ENCODE peak calls at places on chromosomes 11 and 22, in eight cellular contexts. L, N, U, Q, I, B, F and P are unnamed samples. For H3K9me3, the result is how much of the 10 kb centered on the place peaks cover.

GRCh38 chr11:64787526-64788320 is 9.4 kb upstream of the SF1 start:
- DNase-seq in N (peak), L (peak), U (no peak), Q (no peak), F (peak), B (peak), I (peak), P (peak)

GRCh38 chr11:66476841-66477251 is 3.4 kb upstream of the DPP3 start:
- DNase-seq in I (no peak), N (no peak), L (no peak), U (no peak), F (peak), Q (no peak), B (no peak), P (no peak)

GRCh38 chr22:37566903-37567798 is 6.9 kb downstream of the CDC42EP1 start:
- DNase-seq in I (peak), F (peak), N (peak), L (peak), Q (peak), U (peak), B (peak), P (peak)

GRCh38 chr11:38819986-38820385 is 2221.9 kb upstream of the RAG2 start:
- DNase-seq in B (no peak), L (no peak), N (no peak), I (no peak), Q (no peak), U (no peak), F (no peak), P (no peak)

GRCh38 chr11:113533425-113533698 is 58.2 kb upstream of the DRD2 start:
- DNase-seq in B (no peak), N (no peak), I (no peak), Q (no peak), U (no peak), F (no peak), L (no peak), P (no peak)

GRCh38 chr11:113577356-113578163 is 102.4 kb upstream of the DRD2 start:
- DNase-seq in B (no peak), Q (no peak), I (no peak), F (peak), U (no peak), N (no peak), L (no peak), P (no peak)

GRCh38 chr11:133719532-133720235 is 125.6 kb downstream of the SPATA19 start:
- DNase-seq in B (no peak), Q (no peak), N (no peak), I (no peak), U (no peak), F (no peak), L (no peak), P (no peak)

GRCh38 chr11:43736502-43737193 is 56.1 kb downstream of the HSD17B12 start:
- DNase-seq in F (no peak), I (no peak), Q (no peak), N (no peak), L (no peak), U (no peak), B (no peak), P (no peak)

GRCh38 chr11:31022080-31022479 is 347.5 kb downstream of the DCDC1 start:
- DNase-seq in F (no peak), I (no peak), B (no peak), N (no peak), Q (no peak), U (no peak), L (no peak), P (no peak)

GRCh38 chr22:41479671-41480396 is 10.9 kb downstream of the ACO2 start:
- DNase-seq in U (no peak), N (no peak), F (no peak), B (no peak), L (no peak), I (no peak), Q (no peak), P (no peak)

GRCh38 chr22:47676685-47677084 is 914.2 kb downstream of the TBC1D22A start:
- DNase-seq in L (no peak), B (no peak), F (no peak), U (no peak), N (no peak), Q (no peak), I (peak), P (no peak)
- H3K9me3 ChIP-seq in L (under half), B (under half), F (under half), U (under half), N (under half), Q (under half), I (under half), P (under half)

DNA sequence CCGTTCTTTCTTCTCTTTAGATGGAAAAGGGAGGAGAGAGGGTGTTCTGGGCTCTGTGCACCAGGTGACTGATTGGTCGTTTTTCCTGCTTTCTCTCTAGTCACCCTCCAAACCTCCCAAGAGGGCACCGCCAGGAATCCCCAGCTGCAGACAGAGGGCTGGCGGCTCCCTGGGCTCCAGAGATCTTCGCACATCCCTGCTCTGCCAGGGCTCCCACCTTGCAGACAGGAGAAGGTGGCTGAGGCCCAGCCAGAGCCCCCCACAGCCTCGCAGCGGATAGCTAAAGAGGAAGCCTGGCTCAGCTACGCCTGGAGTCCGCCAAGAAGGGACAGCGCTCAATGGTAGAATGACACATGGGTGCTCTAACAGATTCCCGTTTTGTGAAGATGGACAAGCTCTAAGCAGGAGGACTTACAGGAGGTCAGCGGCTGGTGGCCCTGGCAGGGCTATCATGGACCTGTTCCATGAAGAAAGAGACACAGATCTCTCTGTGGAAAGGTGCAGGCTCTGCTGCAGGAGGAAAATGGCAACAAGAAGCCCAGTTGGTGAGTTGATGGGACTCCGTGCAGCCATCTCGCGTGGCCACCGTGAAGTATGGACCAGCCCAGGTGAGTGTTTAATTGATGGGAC is 976.9 kb downstream of the BRD1 start:
- DNase-seq in Q (no peak), U (no peak), B (no peak), N (no peak), I (no peak), L (no peak), F (peak), P (no peak)
- H3K9me3 ChIP-seq in Q (under half), U (under half), B (under half), N (under half), I (under half), L (under half), F (under half), P (under half)

GRCh38 chr11:2645779-2646118 is 54.0 kb downstream of the KCNQ1OT1 start:
- DNase-seq in B (no peak), Q (no peak), I (no peak), N (no peak), F (no peak), L (no peak), U (no peak), P (no peak)

GRCh38 chr11:2649400-2649799 is 50.4 kb downstream of the KCNQ1OT1 start:
- DNase-seq in I (no peak), N (no peak), B (no peak), Q (no peak), F (no peak), U (no peak), L (no peak), P (no peak)

GRCh38 chr11:2647953-2648352 is 51.8 kb downstream of the KCNQ1OT1 start:
- DNase-seq in Q (no peak), F (no peak), B (no peak), I (no peak), L (no peak), N (no peak), U (no peak), P (no peak)

GRCh38 chr11:2644844-2645778 is 54.7 kb downstream of the KCNQ1OT1 start:
- DNase-seq in U (no peak), L (no peak), I (no peak), B (no peak), Q (no peak), F (no peak), N (no peak), P (no peak)

DNA sequence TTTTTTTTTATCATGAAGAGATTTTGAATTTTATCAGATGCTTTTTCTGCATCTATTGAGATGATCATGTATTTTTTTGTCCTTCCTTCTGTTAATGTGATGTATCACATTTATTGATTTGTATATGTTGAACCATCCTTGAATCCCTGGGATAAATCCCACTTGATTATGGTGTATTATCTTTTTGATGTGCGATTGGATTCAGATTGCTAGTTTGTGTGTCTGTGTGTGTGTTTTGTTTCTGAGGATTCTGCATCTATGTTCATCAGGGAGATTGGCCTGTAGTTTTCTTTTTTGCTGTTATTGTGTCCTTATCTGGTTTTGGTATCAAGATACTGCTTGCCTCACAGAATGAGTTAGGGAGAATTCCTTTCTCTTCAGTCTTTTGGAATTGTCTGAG is 52.6 kb downstream of the KCNQ1OT1 start:
- DNase-seq in B (no peak), I (no peak), N (no peak), F (no peak), Q (no peak), U (no peak), L (no peak), P (no peak)
- H3K9me3 ChIP-seq in B (under half), I (half or more), N (under half), F (half or more), Q (under half), U (half or more), L (half or more), P (under half)

DNA sequence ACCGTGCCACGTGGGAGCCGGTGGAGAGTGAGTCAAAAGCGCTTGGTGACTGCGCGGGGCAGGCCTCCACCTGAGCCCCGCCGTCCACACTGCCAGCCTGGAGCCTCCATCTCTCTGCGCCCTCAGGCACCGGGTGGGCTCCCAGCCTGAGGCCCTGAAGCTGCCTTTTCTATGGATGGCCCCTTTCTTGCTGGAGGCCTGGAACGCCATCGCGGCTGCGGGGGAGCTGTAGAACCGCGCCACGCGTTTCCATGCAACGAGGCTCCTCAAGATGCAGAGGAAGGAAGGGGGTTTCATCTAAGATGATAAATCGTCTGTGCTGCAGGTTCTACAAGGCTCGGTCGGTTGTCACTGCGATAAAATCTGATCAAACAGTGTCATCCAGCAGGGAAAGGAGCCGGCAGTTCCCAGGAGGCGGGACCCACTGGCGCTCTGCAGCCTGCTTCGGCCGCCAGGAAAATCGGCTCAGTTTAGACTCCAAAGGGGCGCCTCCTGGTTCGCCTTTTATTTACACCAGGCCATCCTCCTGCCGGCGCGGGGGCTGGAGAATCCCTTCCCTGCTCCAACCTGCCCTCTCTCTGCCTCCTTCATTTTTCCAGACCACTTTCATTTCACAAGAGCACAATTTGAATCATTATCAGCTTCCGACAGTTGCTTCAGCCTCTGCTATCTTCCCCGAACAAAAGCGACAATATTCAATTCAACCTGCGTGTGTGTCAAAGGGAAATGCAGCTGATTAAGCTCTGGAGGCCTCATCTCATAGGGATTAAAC is 624.4 kb downstream of the BRD1 start:
- DNase-seq in F (peak), B (no peak), I (peak), Q (peak), N (no peak), L (no peak), U (peak), P (no peak)
- H3K9me3 ChIP-seq in F (under half), B (under half), I (under half), Q (under half), N (under half), L (under half), U (under half), P (under half)

GRCh38 chr11:70577948-70578347 is 179.6 kb downstream of the CTTN start:
- DNase-seq in L (no peak), I (no peak), B (no peak), N (no peak), U (peak), F (peak), Q (no peak), P (no peak)
- H3K9me3 ChIP-seq in L (under half), I (under half), B (under half), N (under half), U (under half), F (under half), Q (under half), P (under half)

GRCh38 chr11:88293931-88294330 is 43.6 kb downstream of the CTSC start:
- DNase-seq in B (no peak), L (no peak), I (no peak), U (no peak), Q (no peak), F (no peak), N (no peak), P (no peak)

GRCh38 chr11:88292156-88292844 is 45.2 kb downstream of the CTSC start:
- DNase-seq in U (no peak), N (no peak), B (no peak), L (peak), Q (peak), F (no peak), I (no peak), P (no peak)

GRCh38 chr11:88297320-88298263 is 39.9 kb downstream of the CTSC start:
- DNase-seq in N (no peak), I (no peak), Q (no peak), U (no peak), L (no peak), B (no peak), F (no peak), P (no peak)

GRCh38 chr11:88300888-88301477 is 36.6 kb downstream of the CTSC start:
- DNase-seq in B (no peak), Q (no peak), N (no peak), U (no peak), I (no peak), F (peak), L (no peak), P (no peak)

DNA sequence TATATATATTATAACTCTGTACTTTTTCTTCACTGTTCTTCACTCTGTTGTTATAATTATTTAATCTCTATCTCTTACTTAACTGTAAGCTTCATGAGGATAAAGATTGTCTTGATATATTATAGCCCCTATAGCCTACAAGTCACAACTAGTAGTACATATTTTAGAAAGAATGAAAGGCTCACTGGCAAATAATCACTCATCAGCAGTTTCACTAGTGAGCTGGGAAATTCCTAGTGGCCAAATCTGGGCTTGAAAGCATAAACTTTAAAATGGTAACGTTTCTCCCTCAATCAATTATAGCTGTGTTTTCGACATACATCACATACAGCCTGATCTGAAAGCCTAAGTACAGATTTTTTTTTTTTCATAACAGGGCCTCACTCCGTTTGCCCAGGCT is 42.5 kb downstream of the CTSC start:
- DNase-seq in N (no peak), U (no peak), F (no peak), L (no peak), B (no peak), Q (no peak), I (no peak), P (no peak)
- H3K9me3 ChIP-seq in N (under half), U (under half), F (under half), L (under half), B (under half), Q (under half), I (under half), P (under half)

GRCh38 chr22:47592791-47593190 is 830.3 kb downstream of the TBC1D22A start:
- DNase-seq in B (no peak), U (no peak), L (no peak), F (no peak), N (no peak), I (no peak), Q (no peak), P (no peak)

GRCh38 chr22:47595122-47595521 is 832.7 kb downstream of the TBC1D22A start:
- DNase-seq in N (no peak), L (no peak), U (no peak), Q (no peak), B (no peak), F (no peak), I (no peak), P (no peak)

GRCh38 chr22:47593911-47594311 is 831.5 kb downstream of the TBC1D22A start:
- DNase-seq in I (no peak), N (no peak), Q (no peak), B (no peak), U (no peak), F (no peak), L (no peak), P (no peak)

GRCh38 chr22:47591709-47592108 is 829.3 kb downstream of the TBC1D22A start:
- DNase-seq in I (no peak), B (no peak), Q (no peak), U (no peak), F (no peak), N (no peak), L (no peak), P (no peak)

DNA sequence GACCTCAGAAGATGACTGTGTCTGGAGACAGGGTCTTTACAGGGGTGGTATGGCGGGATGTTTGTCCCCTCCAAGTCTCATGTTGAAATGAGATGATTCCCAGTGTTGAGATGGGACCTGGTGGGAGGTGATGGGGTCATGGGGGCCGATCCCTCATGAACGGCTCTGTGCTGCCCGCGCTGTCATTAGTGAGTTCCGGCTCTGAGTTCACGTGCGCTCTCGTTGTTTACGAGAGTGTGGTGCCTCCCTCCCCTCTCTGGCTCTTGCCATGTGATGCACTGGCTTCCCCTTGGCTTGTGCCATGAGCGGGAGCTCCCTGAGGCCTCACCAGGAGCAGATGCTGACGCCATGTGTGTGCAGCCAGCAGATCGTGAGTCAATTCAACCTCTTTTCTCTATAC is 830.8 kb downstream of the TBC1D22A start:
- DNase-seq in F (no peak), L (no peak), I (no peak), B (no peak), U (no peak), Q (no peak), N (no peak), P (no peak)
- H3K9me3 ChIP-seq in F (under half), L (under half), I (under half), B (under half), U (under half), Q (under half), N (under half), P (under half)

DNA sequence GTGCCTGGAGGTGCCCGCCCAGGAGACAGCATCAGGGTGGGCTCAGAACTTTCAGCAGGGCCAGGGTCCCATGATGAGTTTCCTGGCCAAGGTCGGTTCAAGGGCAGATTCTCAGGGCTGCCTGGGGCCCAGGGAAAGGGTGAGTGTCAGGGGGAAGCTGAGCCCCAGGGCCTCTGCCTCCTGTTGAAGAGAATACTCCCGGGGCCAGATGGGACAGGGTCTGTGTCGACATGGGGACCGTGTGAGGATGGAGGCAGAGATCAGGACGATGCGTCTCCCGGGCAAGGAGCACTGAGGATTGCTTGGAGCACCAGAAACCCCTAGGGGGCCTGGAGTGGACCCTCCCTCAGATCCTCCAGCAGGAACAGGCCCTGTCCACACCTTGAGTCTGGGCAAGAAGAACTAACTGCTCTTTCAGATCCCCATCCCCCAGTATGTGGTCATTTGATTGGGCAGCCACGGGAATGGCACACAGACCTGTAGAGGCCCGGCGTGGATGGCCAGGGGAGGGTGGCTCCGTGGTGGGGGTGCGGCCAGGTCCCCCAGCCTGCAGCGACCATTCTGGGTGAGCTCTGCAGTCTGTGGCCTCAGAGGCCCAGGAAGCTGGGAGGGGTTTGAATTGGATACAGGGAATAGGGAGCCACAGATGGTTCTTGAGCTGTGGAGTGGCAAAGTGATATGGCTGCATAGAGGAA is 1078.7 kb downstream of the BRD1 start:
- DNase-seq in U (no peak), I (no peak), N (no peak), L (no peak), F (no peak), B (no peak), Q (no peak), P (no peak)
- H3K9me3 ChIP-seq in U (under half), I (under half), N (under half), L (under half), F (under half), B (under half), Q (under half), P (under half)

GRCh38 chr11:55501014-55501413 is 53.3 kb upstream of the OR4C15 start:
- DNase-seq in L (no peak), Q (no peak), N (no peak), B (no peak), F (no peak), U (no peak), I (no peak), P (no peak)
- H3K9me3 ChIP-seq in L (half or more), Q (under half), N (under half), B (under half), F (under half), U (under half), I (under half), P (under half)